ENCODE peak calls at places on chromosomes 5 and 9, in eight cellular contexts. Y is NCI-H510A treated with DMSO at 0.1 percent for 48 hours, L is T-cell, I is ureter, H is pulmonary artery endothelial cell, V is GM10248, U is H1, Q is osteocyte. P is an unnamed sample.

GRCh38 chr9:89477395-89477794 is 20.5 kb downstream of the SEMA4D start:
- DNase-seq in Y (no peak), L (peak; percentile 60), I (no peak), H (no peak), V (no peak), U (no peak), Q (no peak), P (peak; percentile 52)

GRCh38 chr5:54638090-54638489 is 120.5 kb downstream of the SNX18 start:
- DNase-seq in Y (no peak), L (no peak), I (no peak), H (no peak), V (no peak), U (no peak), Q (no peak), P (peak; percentile 44)

GRCh38 chr5:136197462-136198142 is 4.6 kb upstream of the SMIM32 start:
- DNase-seq in Y (no peak), L (no peak), I (no peak), H (no peak), V (peak; percentile 4), U (peak; percentile 30), Q (no peak), P (no peak)

GRCh38 chr5:143657814-143658395 is 154.1 kb upstream of the HMHB1 start:
- DNase-seq in Y (peak; percentile 64), L (no peak), I (no peak), H (no peak), V (no peak), U (no peak), Q (no peak), P (no peak)

GRCh38 chr9:114852050-114852594 is 46.3 kb upstream of the TNFSF15 start:
- DNase-seq in Y (no peak), L (no peak), I (no peak), H (no peak), V (no peak), U (no peak), Q (no peak), P (no peak)

GRCh38 chr5:135593886-135594285 is 15.1 kb upstream of the CXCL14 start:
- DNase-seq in Y (no peak), L (no peak), I (no peak), H (no peak), V (no peak), U (no peak), Q (peak; percentile 0), P (no peak)

GRCh38 chr5:36373527-36374086 is 71.9 kb upstream of the RANBP3L start:
- DNase-seq in Y (no peak), L (no peak), I (peak; percentile 84), H (no peak), V (no peak), U (no peak), Q (no peak), P (no peak)

GRCh38 chr9:20988916-20989315 is 42.5 kb downstream of the HACD4 start:
- DNase-seq in Y (no peak), L (no peak), I (no peak), H (no peak), V (no peak), U (no peak), Q (no peak), P (no peak)

GRCh38 chr5:178796165-178796945 is 63.4 kb upstream of the ZNF354B start:
- DNase-seq in Y (no peak), L (no peak), I (no peak), H (no peak), V (no peak), U (no peak), Q (no peak), P (no peak)

GRCh38 chr9:91424403-91425176 is 958 bp upstream of the NFIL3 start:
- DNase-seq in Y (peak; percentile 51), L (peak; percentile 16), I (peak; percentile 88), H (no peak), V (peak; percentile 47), U (peak; percentile 67), Q (peak; percentile 87), P (peak; percentile 57)

GRCh38 chr9:134317431-134318414 is 8.5 kb upstream of the RXRA start:
- DNase-seq in Y (no peak), L (no peak), I (no peak), H (no peak), V (no peak), U (no peak), Q (no peak), P (no peak)

GRCh38 chr9:99105152-99106043 is 485 bp downstream of the TGFBR1 start:
- DNase-seq in Y (no peak), L (peak; percentile 13), I (peak; percentile 75), H (peak; percentile 11), V (peak; percentile 90), U (peak; percentile 80), Q (peak; percentile 92), P (no peak)

GRCh38 chr9:34125681-34126206 is 754 bp downstream of the DCAF12 start:
- DNase-seq in Y (no peak), L (no peak), I (no peak), H (no peak), V (no peak), U (peak; percentile 53), Q (no peak), P (no peak)

GRCh38 chr5:107919969-107920368 is 249.2 kb upstream of the EFNA5 start:
- DNase-seq in Y (no peak), L (no peak), I (no peak), H (no peak), V (no peak), U (no peak), Q (no peak), P (no peak)

GRCh38 chr9:98536542-98537173 is 172.1 kb downstream of the GABBR2 start:
- DNase-seq in Y (no peak), L (no peak), I (no peak), H (no peak), V (peak; percentile 59), U (peak; percentile 79), Q (no peak), P (no peak)

GRCh38 chr5:145825751-145826180 is 9.4 kb downstream of the PRELID2 start:
- DNase-seq in Y (peak; percentile 38), L (no peak), I (no peak), H (no peak), V (peak; percentile 34), U (no peak), Q (no peak), P (peak; percentile 15)

GRCh38 chr5:169280286-169280685 is 20.7 kb downstream of the SLIT3 start:
- DNase-seq in Y (no peak), L (no peak), I (no peak), H (no peak), V (no peak), U (no peak), Q (no peak), P (no peak)

GRCh38 chr5:58300346-58300745 is 159.5 kb downstream of the PLK2 start:
- DNase-seq in Y (no peak), L (no peak), I (no peak), H (no peak), V (no peak), U (no peak), Q (no peak), P (no peak)

GRCh38 chr9:26949604-26950003 is 2.6 kb upstream of the PLAA start:
- DNase-seq in Y (no peak), L (no peak), I (no peak), H (no peak), V (no peak), U (no peak), Q (no peak), P (no peak)

GRCh38 chr9:131645078-131645776 is 94.6 kb downstream of the RAPGEF1 start:
- DNase-seq in Y (peak; percentile 73), L (no peak), I (no peak), H (no peak), V (no peak), U (no peak), Q (no peak), P (no peak)

GRCh38 chr5:173655196-173655797 is 38.8 kb upstream of the BOD1 start:
- DNase-seq in Y (no peak), L (no peak), I (no peak), H (no peak), V (no peak), U (no peak), Q (no peak), P (no peak)

GRCh38 chr5:77558266-77558665 is 66.2 kb upstream of the WDR41 start:
- DNase-seq in Y (no peak), L (no peak), I (no peak), H (no peak), V (no peak), U (no peak), Q (no peak), P (no peak)

GRCh38 chr5:10532421-10532820 is 31.4 kb upstream of the ANKRD33B start:
- DNase-seq in Y (no peak), L (no peak), I (no peak), H (no peak), V (no peak), U (no peak), Q (no peak), P (no peak)

GRCh38 chr9:114132550-114132918 is 22.8 kb upstream of the COL27A1 start:
- DNase-seq in Y (no peak), L (no peak), I (no peak), H (no peak), V (no peak), U (no peak), Q (no peak), P (no peak)

GRCh38 chr9:119963258-119963797 is 594.1 kb upstream of the BRINP1 start:
- DNase-seq in Y (no peak), L (no peak), I (no peak), H (no peak), V (no peak), U (peak; percentile 57), Q (no peak), P (no peak)

GRCh38 chr9:82209797-82210470 is 221.4 kb downstream of the SPATA31D1 start:
- DNase-seq in Y (no peak), L (no peak), I (no peak), H (no peak), V (no peak), U (no peak), Q (no peak), P (no peak)

GRCh38 chr9:126318858-126319257 is 7.8 kb upstream of the MVB12B start:
- DNase-seq in Y (no peak), L (no peak), I (no peak), H (no peak), V (no peak), U (no peak), Q (no peak), P (no peak)

GRCh38 chr5:58259685-58260152 is 200.2 kb downstream of the PLK2 start:
- DNase-seq in Y (no peak), L (no peak), I (no peak), H (peak; percentile 77), V (no peak), U (no peak), Q (no peak), P (no peak)

GRCh38 chr9:81596671-81597426 is 92.5 kb downstream of the TLE1 start:
- DNase-seq in Y (peak; percentile 19), L (no peak), I (no peak), H (peak; percentile 80), V (no peak), U (no peak), Q (no peak), P (no peak)

GRCh38 chr5:151082976-151083651 is 2.3 kb upstream of the TNIP1 start:
- DNase-seq in Y (peak; percentile 34), L (peak; percentile 50), I (no peak), H (no peak), V (no peak), U (no peak), Q (no peak), P (peak; percentile 71)

GRCh38 chr9:131915181-131915580 is 164.5 kb downstream of the MED27 start:
- DNase-seq in Y (no peak), L (no peak), I (no peak), H (no peak), V (no peak), U (no peak), Q (no peak), P (no peak)

GRCh38 chr9:69513291-69513690 is 158.9 kb downstream of the APBA1 start:
- DNase-seq in Y (no peak), L (no peak), I (no peak), H (no peak), V (no peak), U (no peak), Q (no peak), P (no peak)

P was measured in central memory CD4-positive, alpha-beta T cell.